ENCODE peak calls at places on chromosomes 7 and 10, in eight cellular contexts. M, I, K, X, H, S, N and V are unnamed samples.

GRCh38 chr10:101230185-101230917 is 1.1 kb upstream of the LBX1 start:
- DNase-seq in S (no peak), I (no peak), H (peak), K (no peak), X (peak), M (no peak), N (peak), V (no peak)

GRCh38 chr7:55304363-55304762 is 60.8 kb upstream of the LANCL2 start:
- DNase-seq in I (no peak), K (no peak), N (no peak), S (no peak), X (no peak), H (no peak), M (no peak), V (no peak)

GRCh38 chr7:29494350-29494749 is 69.3 kb upstream of the PRR15 start:
- DNase-seq in K (no peak), N (no peak), S (no peak), I (no peak), H (no peak), X (no peak), M (no peak), V (no peak)

GRCh38 chr10:27820637-27821036 is 75.0 kb upstream of the MKX start:
- DNase-seq in H (no peak), K (no peak), I (no peak), S (no peak), N (no peak), X (no peak), M (no peak), V (no peak)

GRCh38 chr10:43038783-43039628 is 37.9 kb upstream of the RET start:
- DNase-seq in N (no peak), S (peak), K (no peak), X (no peak), M (no peak), I (no peak), H (no peak), V (no peak)

GRCh38 chr7:138816650-138817049 is 18.7 kb upstream of the ATP6V0A4 start:
- DNase-seq in N (no peak), S (no peak), I (no peak), X (no peak), M (no peak), H (no peak), K (no peak), V (no peak)

GRCh38 chr10:3955493-3955892 is 170.5 kb upstream of the KLF6 start:
- DNase-seq in X (no peak), I (no peak), K (no peak), N (peak), M (no peak), S (no peak), H (no peak), V (no peak)

GRCh38 chr7:5197811-5198210 is 7.8 kb downstream of the WIPI2 start:
- DNase-seq in K (no peak), H (no peak), N (no peak), I (no peak), M (no peak), S (no peak), X (no peak), V (no peak)

GRCh38 chr10:33067917-33068316 is 109.9 kb upstream of the ITGB1 start:
- DNase-seq in S (no peak), N (no peak), H (no peak), K (no peak), X (no peak), M (no peak), I (no peak), V (no peak)

GRCh38 chr10:17053513-17053912 is 76.1 kb downstream of the CUBN start:
- DNase-seq in I (no peak), X (no peak), K (no peak), N (no peak), M (no peak), S (no peak), H (no peak), V (no peak)

GRCh38 chr7:149287622-149288021 is 25.6 kb downstream of the ZNF783 start:
- DNase-seq in I (no peak), X (no peak), K (no peak), H (no peak), M (no peak), N (no peak), S (no peak), V (no peak)

GRCh38 chr7:47008461-47008860 is 573.5 kb downstream of the TNS3 start:
- DNase-seq in K (no peak), M (no peak), X (no peak), S (no peak), N (no peak), I (no peak), H (no peak), V (no peak)

GRCh38 chr7:7996568-7996967 is 28.0 kb downstream of the GLCCI1 start:
- DNase-seq in I (no peak), S (no peak), H (no peak), X (no peak), K (peak), M (no peak), N (no peak), V (no peak)

GRCh38 chr10:43122096-43122495 is 16.1 kb upstream of the CSGALNACT2 start:
- DNase-seq in H (peak), X (peak), S (no peak), N (no peak), I (no peak), M (no peak), K (no peak), V (no peak)

GRCh38 chr10:30420774-30421173 is 13.2 kb upstream of the MAP3K8 start:
- DNase-seq in S (no peak), K (no peak), X (no peak), M (no peak), I (no peak), H (no peak), N (no peak), V (no peak)

GRCh38 chr10:61987537-61987936 is 86.0 kb downstream of the ARID5B start:
- DNase-seq in H (no peak), K (no peak), I (no peak), S (no peak), M (no peak), N (no peak), X (no peak), V (no peak)

GRCh38 chr7:749121-749520 is 22.0 kb upstream of the PRKAR1B start:
- DNase-seq in N (no peak), H (peak), S (no peak), I (no peak), K (no peak), M (no peak), X (peak), V (no peak)

GRCh38 chr10:91127341-91128082 is 93.0 kb upstream of the PCGF5 start:
- DNase-seq in K (no peak), H (no peak), I (no peak), N (no peak), S (no peak), X (no peak), M (no peak), V (no peak)

GRCh38 chr10:130336612-130337304 is 200.6 kb downstream of the GLRX3 start:
- DNase-seq in K (no peak), N (no peak), H (no peak), I (no peak), X (peak), M (no peak), S (no peak), V (no peak)

GRCh38 chr10:132836832-132837540 is 51.0 kb upstream of the NKX6-2 start:
- DNase-seq in S (no peak), M (no peak), K (peak), N (peak), X (peak), H (peak), I (peak), V (peak)

GRCh38 chr10:106189254-106189653 is 975.3 kb downstream of the SORCS1 start:
- DNase-seq in K (peak), S (no peak), I (no peak), M (no peak), H (no peak), X (peak), N (peak), V (no peak)

GRCh38 chr10:80513106-80513505 is 24.6 kb upstream of the SH2D4B start:
- DNase-seq in H (peak), S (no peak), M (no peak), X (no peak), K (no peak), N (no peak), I (no peak), V (no peak)

GRCh38 chr10:126131338-126131737 is 235.0 kb downstream of the FANK1 start:
- DNase-seq in I (no peak), K (no peak), H (no peak), M (no peak), X (peak), N (no peak), S (no peak), V (no peak)

GRCh38 chr10:124414077-124414476 is 4.6 kb downstream of the OAT start:
- DNase-seq in K (no peak), H (no peak), M (no peak), I (no peak), S (no peak), N (no peak), X (no peak), V (no peak)

GRCh38 chr10:13945760-13946460 is 359.1 kb downstream of the PRPF18 start:
- DNase-seq in X (no peak), M (no peak), K (no peak), S (no peak), H (no peak), I (no peak), N (peak), V (no peak)